ENCODE peak calls at places on chromosomes 2 and 18, in six cellular contexts. I is HCT116; C is CD8-positive, alpha-beta T cell; W is BE2C; U is upper lobe of right lung; E is GM23248. H is an unnamed sample. For H3K4me1, the result is how much of the 10 kb centered on the place peaks cover.

GRCh38 chr2:201964631-201965206 is 68.9 kb upstream of the FZD7 start:
- DNase-seq in I (no peak), C (no peak), W (no peak), U (no peak), E (no peak), H (no peak)

GRCh38 chr2:70098032-70098431 is 10.8 kb downstream of the PCBP1 start:
- DNase-seq in I (no peak), C (no peak), W (no peak), U (no peak), E (no peak), H (no peak)

GRCh38 chr2:46893231-46893943 is 22.2 kb downstream of the MCFD2 start:
- DNase-seq in I (no peak), C (no peak), W (no peak), U (no peak), E (peak), H (no peak)

GRCh38 chr2:45412754-45413379 is 198.2 kb downstream of the SRBD1 start:
- DNase-seq in I (no peak), C (no peak), W (no peak), U (no peak), E (peak), H (peak)

GRCh38 chr18:5159080-5159479 is 38.0 kb downstream of the AKAIN1 start:
- DNase-seq in I (no peak), C (no peak), W (no peak), U (no peak), E (no peak), H (no peak)

GRCh38 chr2:25293145-25293544 is 48.6 kb downstream of the DNMT3A start:
- DNase-seq in I (no peak), C (no peak), W (no peak), U (no peak), E (no peak), H (no peak)

GRCh38 chr2:42974697-42975357 is 182.4 kb upstream of the HAAO start:
- DNase-seq in I (peak), C (peak), W (peak), U (peak), E (peak), H (peak)

GRCh38 chr2:134173338-134174016 is 80.4 kb upstream of the MGAT5 start:
- DNase-seq in I (no peak), C (no peak), W (no peak), U (no peak), E (no peak), H (no peak)

GRCh38 chr2:104855174-104856085 is 1.5 kb downstream of the POU3F3 start:
- DNase-seq in I (no peak), C (no peak), W (no peak), U (no peak), E (no peak), H (no peak)

DNA sequence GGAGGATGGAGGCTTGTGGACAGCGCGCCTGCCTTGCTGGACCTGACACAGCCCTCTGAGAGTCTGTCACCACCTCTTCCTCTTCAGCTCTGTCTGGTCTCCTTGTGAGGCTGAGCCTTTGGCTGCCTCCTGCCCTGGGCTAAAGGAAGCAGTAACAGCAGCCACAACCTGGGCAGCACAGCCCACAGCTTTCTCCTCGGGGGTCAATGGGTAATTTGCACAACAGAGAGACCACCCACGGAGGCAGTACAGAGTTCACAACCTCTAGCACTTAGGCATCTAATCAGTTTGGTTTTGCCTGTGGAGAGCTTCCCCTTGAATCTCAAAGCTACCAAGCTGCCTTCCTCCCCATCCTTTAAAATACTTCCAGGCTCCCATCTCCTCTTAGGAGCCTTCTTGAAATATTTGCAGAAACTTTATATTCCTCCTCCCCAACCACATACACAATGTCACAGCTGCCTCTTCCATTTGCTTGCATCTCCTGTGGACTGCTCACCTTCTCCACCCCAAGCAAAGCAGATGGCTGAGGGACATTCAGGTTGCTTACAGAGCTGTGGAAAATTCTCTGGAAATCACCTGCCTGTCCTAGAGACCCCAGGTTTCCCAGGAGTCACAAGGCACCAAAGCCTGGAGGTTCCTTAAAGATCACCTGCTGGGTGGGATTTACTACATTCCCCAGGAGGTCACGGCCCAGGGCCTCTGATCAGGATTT is 410.4 kb upstream of the TNP1 start:
- DNase-seq in I (no peak), C (no peak), W (no peak), U (no peak), E (no peak), H (no peak)
- H3K4me1 ChIP-seq in I (under half), C (under half), W (under half), U (under half), E (under half), H (under half)

DNA sequence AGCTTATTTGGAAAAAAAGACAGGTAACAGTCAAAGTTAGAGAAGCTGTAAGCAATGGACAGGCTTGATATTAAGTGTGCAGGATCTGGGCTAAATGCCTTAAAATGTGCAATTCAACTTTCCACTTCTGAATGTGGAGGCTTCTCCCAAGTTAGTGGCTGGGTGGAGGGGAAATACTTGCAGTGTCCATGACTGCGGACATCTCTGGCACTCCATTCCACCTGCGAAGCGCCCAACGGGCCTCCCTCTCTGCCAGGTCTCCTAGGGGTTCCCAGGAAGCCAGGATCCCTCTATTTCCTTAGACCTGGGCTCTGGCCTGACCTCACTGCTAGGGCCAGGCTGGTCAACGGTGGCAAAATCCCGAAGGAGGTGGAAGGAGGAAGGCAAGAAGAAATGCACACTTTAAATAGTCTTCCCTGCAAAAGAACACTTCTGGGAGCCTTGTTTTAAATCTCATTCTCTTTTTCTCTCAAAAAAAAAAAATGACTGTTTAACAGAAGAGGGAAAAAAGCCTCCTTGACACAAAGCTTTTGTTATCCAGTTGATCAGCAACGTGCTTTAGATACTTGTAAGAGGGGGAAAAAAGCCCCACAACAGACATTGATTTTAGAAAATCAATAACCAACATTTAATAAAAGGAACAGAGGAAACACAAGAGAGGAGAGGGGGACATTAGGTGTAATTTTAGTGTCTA is 5.0 kb downstream of the ZEB2 start:
- DNase-seq in I (no peak), C (no peak), W (no peak), U (no peak), E (peak), H (no peak)
- H3K4me1 ChIP-seq in I (under half), C (under half), W (under half), U (under half), E (half or more), H (under half)

GRCh38 chr2:221774136-221774535 is 202.0 kb upstream of the EPHA4 start:
- DNase-seq in I (no peak), C (no peak), W (no peak), U (no peak), E (no peak), H (no peak)

GRCh38 chr2:221780281-221780688 is 208.2 kb upstream of the EPHA4 start:
- DNase-seq in I (no peak), C (no peak), W (no peak), U (no peak), E (peak), H (no peak)

GRCh38 chr2:221771297-221771696 is 199.2 kb upstream of the EPHA4 start:
- DNase-seq in I (no peak), C (no peak), W (no peak), U (no peak), E (no peak), H (no peak)

GRCh38 chr2:221779614-221780067 is 207.5 kb upstream of the EPHA4 start:
- DNase-seq in I (no peak), C (no peak), W (no peak), U (no peak), E (peak), H (no peak)

DNA sequence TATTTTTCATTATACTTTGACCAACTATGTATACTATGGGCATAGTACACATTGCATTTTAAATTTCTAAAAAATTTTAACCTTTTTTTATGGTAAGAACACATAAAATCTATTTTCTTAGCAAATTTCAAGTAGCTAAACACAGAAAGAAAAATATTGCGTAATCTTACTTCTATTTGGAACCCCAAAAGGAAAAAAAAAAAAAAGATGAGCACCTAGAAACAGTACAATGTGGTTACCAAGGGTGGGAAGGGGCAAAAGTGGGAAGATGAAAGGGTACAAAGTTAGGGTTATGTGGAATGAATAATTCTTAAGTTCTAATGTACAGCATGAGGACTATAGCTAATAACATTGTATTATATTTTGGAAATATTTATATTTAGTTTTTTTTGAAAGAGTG is 205.0 kb upstream of the EPHA4 start:
- DNase-seq in I (no peak), C (no peak), W (no peak), U (no peak), E (no peak), H (no peak)
- H3K4me1 ChIP-seq in I (under half), C (under half), W (under half), U (under half), E (under half), H (under half)

GRCh38 chr2:120796094-120796493 is 60.4 kb downstream of the GLI2 start:
- DNase-seq in I (no peak), C (no peak), W (no peak), U (no peak), E (no peak), H (no peak)
- H3K4me1 ChIP-seq in I (under half), C (under half), W (under half), U (under half), E (under half), H (under half)

GRCh38 chr2:237708961-237709360 is 81.6 kb downstream of the LRRFIP1 start:
- DNase-seq in I (no peak), C (no peak), W (no peak), U (no peak), E (no peak), H (no peak)
- H3K4me1 ChIP-seq in I (under half), C (under half), W (under half), U (under half), E (under half), H (under half)

GRCh38 chr18:48942086-48942485 is 8.7 kb downstream of the SMAD7 start:
- DNase-seq in I (no peak), C (no peak), W (no peak), U (peak), E (peak), H (no peak)

GRCh38 chr18:48942554-48943261 is 8.1 kb downstream of the SMAD7 start:
- DNase-seq in I (peak), C (no peak), W (no peak), U (peak), E (peak), H (peak)

GRCh38 chr18:48943333-48943732 is 7.4 kb downstream of the SMAD7 start:
- DNase-seq in I (no peak), C (no peak), W (no peak), U (peak), E (peak), H (no peak)

GRCh38 chr18:48944634-48945033 is 6.1 kb downstream of the SMAD7 start:
- DNase-seq in I (no peak), C (no peak), W (no peak), U (peak), E (peak), H (no peak)

GRCh38 chr18:48943736-48944527 is 6.8 kb downstream of the SMAD7 start:
- DNase-seq in I (no peak), C (no peak), W (no peak), U (peak), E (peak), H (no peak)
- H3K4me1 ChIP-seq in I (half or more), C (half or more), W (under half), U (half or more), E (half or more), H (half or more)

DNA sequence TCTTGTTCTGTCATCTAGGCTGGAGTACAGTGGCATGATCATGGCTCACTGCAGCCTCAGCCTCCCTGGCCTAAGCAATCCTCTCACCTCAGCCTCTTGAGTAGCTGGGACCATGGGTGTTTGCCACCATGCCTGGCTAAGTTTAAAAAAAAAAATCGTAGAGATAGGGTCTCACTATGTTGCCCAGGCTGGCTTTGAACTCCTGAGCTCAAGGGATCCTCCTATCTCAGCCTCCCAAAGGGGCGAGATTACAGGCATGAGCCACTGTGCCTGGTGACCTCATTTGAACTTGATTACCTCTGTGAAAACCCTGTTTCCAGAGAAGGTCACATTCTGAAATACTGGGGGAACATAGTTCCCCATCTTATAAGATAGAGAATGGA is 190.3 kb downstream of the NEDD4L start:
- DNase-seq in I (no peak), C (no peak), W (no peak), U (no peak), E (no peak), H (no peak)
- H3K4me1 ChIP-seq in I (under half), C (under half), W (under half), U (under half), E (under half), H (under half)

H was measured in adipocyte.